ENCODE peak calls at places on chromosome 19, in four cellular contexts. Z is HL-60, N is GM12878, P is K562. G is an unnamed sample.

GRCh38 chr19:14381689-14382474 is 638 bp downstream of the ADGRE5 start:
- DNase-seq in Z (peak), N (no peak), P (peak), G (no peak)

GRCh38 chr19:20244356-20244755 is 77.3 kb downstream of the ZNF486 start:
- DNase-seq in Z (no peak), N (no peak), P (no peak), G (no peak)

GRCh38 chr19:39139305-39140194 is 14.0 kb downstream of the PAK4 start:
- DNase-seq in Z (no peak), N (no peak), P (no peak), G (no peak)

GRCh38 chr19:17616961-17617806 is 61.7 kb downstream of the COLGALT1 start:
- DNase-seq in Z (no peak), N (no peak), P (peak), G (no peak)

GRCh38 chr19:36847968-36848367 is 2.7 kb upstream of the ZNF345 start:
- DNase-seq in Z (no peak), N (peak), P (no peak), G (no peak)

GRCh38 chr19:48881741-48882657 is 9.8 kb downstream of the PPP1R15A start:
- DNase-seq in Z (peak), N (no peak), P (peak), G (no peak)

GRCh38 chr19:13297023-13297422 is 146.8 kb downstream of the IER2 start:
- DNase-seq in Z (no peak), N (no peak), P (no peak), G (no peak)

GRCh38 chr19:56348289-56348877 is 33.7 kb upstream of the ZSCAN5A start:
- DNase-seq in Z (peak), N (no peak), P (no peak), G (no peak)

GRCh38 chr19:13718733-13719132 is 45.6 kb upstream of the MRI1 start:
- DNase-seq in Z (no peak), N (no peak), P (no peak), G (no peak)

GRCh38 chr19:34336781-34337271 is 28.2 kb upstream of the GPI start:
- DNase-seq in Z (peak), N (no peak), P (peak), G (no peak)

GRCh38 chr19:18861235-18861634 is 29.5 kb downstream of the UPF1 start:
- DNase-seq in Z (no peak), N (no peak), P (no peak), G (no peak)

GRCh38 chr19:15280915-15281683 is 48.9 kb upstream of the EPHX3 start:
- DNase-seq in Z (peak), N (no peak), P (peak), G (no peak)

GRCh38 chr19:51407631-51408131 is 9.8 kb downstream of the SIGLEC10 start:
- DNase-seq in Z (peak), N (no peak), P (peak), G (no peak)

GRCh38 chr19:7907122-7907521 is 3.4 kb downstream of the MAP2K7 start:
- DNase-seq in Z (no peak), N (no peak), P (no peak), G (no peak)

GRCh38 chr19:7905859-7906258 is 2.2 kb downstream of the MAP2K7 start:
- DNase-seq in Z (no peak), N (no peak), P (no peak), G (no peak)

GRCh38 chr19:7908742-7909461 is 5.2 kb downstream of the MAP2K7 start:
- DNase-seq in Z (no peak), N (no peak), P (no peak), G (no peak)

GRCh38 chr19:7908078-7908699 is 4.5 kb downstream of the MAP2K7 start:
- DNase-seq in Z (no peak), N (no peak), P (no peak), G (no peak)

DNA sequence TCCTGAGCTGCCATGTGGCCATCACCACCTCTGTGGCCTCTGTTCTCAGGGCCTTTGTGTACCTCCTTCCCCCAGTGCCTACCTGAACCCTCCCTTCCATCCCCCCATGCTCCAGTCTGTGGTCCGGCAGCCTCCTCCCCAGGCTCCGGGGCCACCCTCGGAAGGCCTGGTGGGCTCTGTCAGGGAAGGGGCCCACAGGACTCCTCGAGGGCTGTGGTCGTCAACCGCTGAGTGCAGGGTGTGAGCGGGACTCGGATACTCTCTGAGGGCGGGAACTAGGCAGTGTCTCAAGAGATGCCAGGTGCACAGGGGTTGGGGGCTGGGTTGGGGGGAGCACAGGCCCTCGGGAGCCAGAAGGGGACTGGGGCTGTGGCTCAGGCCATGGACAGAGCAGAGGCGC is 3.9 kb downstream of the MAP2K7 start:
- DNase-seq in Z (no peak), N (no peak), P (no peak), G (no peak)
- TF ChIP-seq SPI1 in Z (no peak), N (no peak), P (no peak), G (no peak)

GRCh38 chr19:46772170-46773017 is 16.0 kb downstream of the SLC1A5 start:
- DNase-seq in Z (no peak), N (no peak), P (no peak), G (no peak)
- TF ChIP-seq SPI1 in Z (no peak), N (no peak), P (no peak), G (no peak)

DNA sequence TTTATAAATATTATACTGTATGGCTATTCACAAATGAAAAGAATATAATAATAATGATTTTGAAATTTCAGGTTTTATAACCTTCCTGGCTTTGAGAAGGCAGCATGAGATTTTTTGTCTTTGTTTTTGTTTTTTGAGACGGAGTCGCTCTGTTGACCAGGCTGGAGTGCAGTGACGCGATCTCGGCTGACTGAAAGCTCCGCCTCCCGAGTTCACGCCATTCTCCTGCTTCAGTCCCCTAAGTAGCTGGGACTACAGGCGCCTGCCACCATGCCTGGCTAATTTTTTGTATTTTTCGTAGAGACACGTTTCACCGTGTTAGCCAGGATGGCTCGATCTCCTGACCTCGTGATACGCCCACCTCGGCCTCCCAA is 64.1 kb downstream of the ZNF429 start:
- DNase-seq in Z (no peak), N (no peak), P (no peak), G (no peak)
- TF ChIP-seq SPI1 in Z (no peak), N (no peak), P (no peak), G (no peak)

GRCh38 chr19:45451181-45451849 is 16.5 kb upstream of the FOSB start:
- DNase-seq in Z (peak), N (no peak), P (no peak), G (no peak)
- TF ChIP-seq SPI1 in Z (no peak), N (no peak), P (no peak), G (no peak)

DNA sequence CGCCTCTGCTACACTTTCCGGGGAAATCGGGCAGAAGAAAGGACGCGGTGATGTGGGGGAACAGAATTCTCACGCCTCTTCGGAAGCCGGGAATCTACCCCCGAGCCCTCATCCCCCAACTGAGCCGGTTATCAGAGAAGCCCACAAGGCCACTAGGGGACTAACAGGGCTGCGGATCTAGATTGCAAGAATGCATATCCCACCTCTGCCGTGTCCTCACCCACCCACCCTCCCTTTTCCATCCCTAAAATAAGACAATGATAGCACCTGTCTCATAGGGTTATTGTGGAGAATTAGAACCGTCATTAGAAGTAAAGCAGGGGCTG is 1.1 kb downstream of the IGFLR1 start:
- DNase-seq in Z (no peak), N (no peak), P (no peak), G (no peak)
- TF ChIP-seq SPI1 in Z (no peak), N (no peak), P (no peak), G (no peak)

G was measured in GM12891.